ENCODE peak calls at places on chromosome 3, in five cellular contexts. R is K562, Q is WTC11, T is GM12878, J is HepG2. S is an unnamed sample.

GRCh38 chr3:97958796-97959195 is 13.4 kb downstream of the RIOX2 start:
- DNase-seq in T (no peak), Q (no peak), R (no peak), J (no peak), S (no peak)

GRCh38 chr3:126313166-126313565 is 44.0 kb downstream of the KLF15 start:
- DNase-seq in R (no peak), Q (no peak), J (no peak), T (no peak), S (no peak)

GRCh38 chr3:168001244-168001643 is 94.5 kb downstream of the GOLIM4 start:
- DNase-seq in J (no peak), Q (no peak), R (no peak), T (no peak), S (no peak)

GRCh38 chr3:117589454-117589853 is 879.9 kb downstream of the TUSC7 start:
- DNase-seq in T (no peak), Q (no peak), J (no peak), R (no peak), S (no peak)

GRCh38 chr3:22366781-22367180 is 615.8 kb upstream of the ZNF385D start:
- DNase-seq in Q (no peak), T (no peak), R (no peak), J (no peak), S (no peak)

GRCh38 chr3:114219741-114220140 is 17.6 kb downstream of the ZNF80 start:
- DNase-seq in R (no peak), Q (no peak), T (no peak), J (no peak), S (no peak)

GRCh38 chr3:122074621-122075265 is 19.6 kb downstream of the CD86 start:
- DNase-seq in R (no peak), Q (no peak), J (no peak), T (peak), S (no peak)

GRCh38 chr3:98557324-98558010 is 25.7 kb downstream of the GPR15 start:
- DNase-seq in J (no peak), Q (no peak), R (no peak), T (peak), S (no peak)

GRCh38 chr3:118955914-118956556 is 78.6 kb downstream of the IGSF11 start:
- DNase-seq in R (no peak), Q (no peak), J (no peak), T (no peak), S (no peak)

GRCh38 chr3:127097009-127097350 is 96.0 kb upstream of the PRR23E start:
- DNase-seq in Q (no peak), T (no peak), J (no peak), R (no peak), S (no peak)

GRCh38 chr3:182979719-182980191 is 583 bp downstream of the DCUN1D1 start:
- DNase-seq in T (no peak), R (peak), Q (peak), J (peak), S (peak)

GRCh38 chr3:136305879-136306278 is 55.7 kb downstream of the PCCB start:
- DNase-seq in J (no peak), Q (no peak), T (peak), R (no peak), S (no peak)

GRCh38 chr3:58048301-58048700 is 40.1 kb downstream of the FLNB start:
- DNase-seq in R (no peak), J (no peak), Q (no peak), T (no peak), S (no peak)

GRCh38 chr3:130548356-130548755 is 31.4 kb downstream of the COL6A6 start:
- DNase-seq in R (no peak), Q (no peak), T (no peak), J (no peak), S (no peak)

GRCh38 chr3:15810702-15811101 is 12.9 kb upstream of the ANKRD28 start:
- DNase-seq in R (no peak), J (no peak), T (no peak), Q (no peak), S (no peak)

GRCh38 chr3:66153471-66153870 is 67.3 kb upstream of the SLC25A26 start:
- DNase-seq in Q (no peak), R (no peak), T (no peak), J (no peak), S (no peak)

GRCh38 chr3:155991847-155992246 is 121.4 kb downstream of the GMPS start:
- DNase-seq in T (no peak), Q (no peak), R (no peak), J (no peak), S (no peak)
- TF ChIP-seq ESRRA in T (no peak), Q (no peak), R (no peak), J (no peak), S (no peak)

DNA sequence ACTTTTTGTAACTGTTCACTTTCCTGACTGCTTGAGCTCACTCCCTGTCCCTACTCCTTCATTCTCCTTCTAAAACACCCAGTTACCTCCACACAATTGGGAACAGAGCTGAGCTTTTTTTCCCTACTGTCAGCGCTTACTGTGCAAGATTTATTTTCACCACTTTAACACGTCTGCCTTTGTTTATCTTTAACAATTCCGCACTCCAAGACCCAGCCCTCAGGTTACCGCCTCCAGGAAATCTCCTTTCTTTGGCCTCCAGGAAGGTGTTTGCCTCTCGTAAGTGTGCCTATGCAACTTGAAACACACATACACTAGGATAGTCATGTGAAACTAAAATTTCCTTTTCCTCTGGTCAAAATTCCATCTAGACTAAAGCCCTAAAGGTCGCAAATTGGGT is 271.9 kb upstream of the TPRG1 start:
- DNase-seq in T (no peak), J (no peak), R (no peak), Q (no peak), S (no peak)
- TF ChIP-seq ESRRA in T (no peak), J (no peak), R (no peak), Q (no peak), S (no peak)

DNA sequence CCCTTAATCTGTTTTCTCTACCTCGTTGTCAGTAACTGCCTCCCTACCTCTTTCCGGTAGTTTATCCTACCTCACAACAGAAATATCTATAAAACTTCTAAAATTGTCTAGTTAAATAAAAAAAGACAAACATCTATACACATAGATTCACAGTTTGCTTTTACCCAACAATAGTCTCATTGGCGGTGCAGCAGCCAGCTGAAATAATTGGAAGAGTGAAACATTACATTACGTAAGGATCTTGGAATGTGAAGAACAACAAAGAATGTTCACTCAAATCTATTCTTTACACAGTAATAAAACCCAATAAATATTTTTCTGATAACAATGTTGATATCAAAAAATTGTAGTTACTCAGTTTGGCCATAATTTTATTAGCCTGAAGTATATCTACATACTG is 115.5 kb upstream of the ARPP21 start:
- DNase-seq in T (no peak), R (no peak), J (no peak), Q (no peak), S (no peak)
- TF ChIP-seq ESRRA in T (no peak), R (no peak), J (no peak), Q (no peak), S (no peak)

GRCh38 chr3:169196789-169197188 is 466.7 kb downstream of the MECOM start:
- DNase-seq in J (no peak), T (no peak), Q (no peak), R (no peak), S (no peak)

GRCh38 chr3:169189486-169189885 is 474.0 kb downstream of the MECOM start:
- DNase-seq in R (no peak), Q (no peak), T (no peak), J (no peak), S (no peak)

GRCh38 chr3:169195672-169196071 is 467.8 kb downstream of the MECOM start:
- DNase-seq in J (no peak), R (no peak), Q (no peak), T (no peak), S (no peak)

GRCh38 chr3:169192643-169193042 is 470.9 kb downstream of the MECOM start:
- DNase-seq in Q (no peak), J (no peak), R (no peak), T (no peak), S (no peak)
- TF ChIP-seq ESRRA in Q (no peak), J (no peak), R (no peak), T (no peak), S (no peak)